ENCODE peak calls at places on chromosomes 1 and 21, in nine cellular contexts. Y is A549, L is endothelial cell of umbilical vein, D is GM12878, M is K562, K is H1, P is HepG2, B is HCT116, J is SK-N-SH. N is an unnamed sample.
A peak's percentile ranks its signal among the peaks of the same experiment; 100 is the strongest.

GRCh38 chr1:178849932-178850331 is 20.9 kb downstream of the ANGPTL1 start:
- DNase-seq in Y (no peak), L (no peak), D (no peak), M (no peak), K (no peak), P (no peak), B (no peak), J (no peak), N (no peak)

GRCh38 chr1:56551691-56552090 is 27.7 kb downstream of the PLPP3 start:
- DNase-seq in Y (no peak), L (no peak), D (no peak), M (no peak), K (no peak), P (no peak), B (no peak), J (no peak), N (no peak)

GRCh38 chr1:117606608-117607261 is 887 bp downstream of the TENT5C start:
- DNase-seq in Y (no peak), L (no peak), D (no peak), M (peak; percentile 48), K (no peak), P (no peak), B (no peak), J (no peak), N (peak; percentile 67)

GRCh38 chr1:74689800-74690696 is 16.5 kb upstream of the ERICH3 start:
- DNase-seq in Y (no peak), L (peak; percentile 63), D (no peak), M (peak; percentile 17), K (no peak), P (peak; percentile 53), B (peak; percentile 32), J (peak; percentile 25), N (peak; percentile 63)

GRCh38 chr1:24896596-24897262 is 33.3 kb downstream of the RUNX3 start:
- DNase-seq in Y (no peak), L (no peak), D (no peak), M (no peak), K (no peak), P (no peak), B (no peak), J (no peak), N (no peak)

GRCh38 chr1:180278791-180279432 is 48.8 kb downstream of the LHX4 start:
- DNase-seq in Y (no peak), L (peak; percentile 55), D (no peak), M (no peak), K (no peak), P (no peak), B (no peak), J (no peak), N (peak; percentile 66)

GRCh38 chr1:155186266-155186954 is 12.8 kb downstream of the TRIM46 start:
- DNase-seq in Y (no peak), L (no peak), D (no peak), M (no peak), K (no peak), P (no peak), B (no peak), J (no peak), N (no peak)

GRCh38 chr1:21924503-21925005 is 12.6 kb downstream of the HSPG2 start:
- DNase-seq in Y (no peak), L (peak; percentile 99), D (no peak), M (no peak), K (no peak), P (no peak), B (no peak), J (no peak), N (peak; percentile 82)

GRCh38 chr1:37549341-37549740 is 4.8 kb downstream of the SNIP1 start:
- DNase-seq in Y (no peak), L (no peak), D (no peak), M (no peak), K (no peak), P (no peak), B (no peak), J (no peak), N (no peak)

GRCh38 chr21:33238146-33238545 is 8.4 kb downstream of the IFNAR2 start:
- DNase-seq in Y (no peak), L (no peak), D (no peak), M (no peak), K (no peak), P (no peak), B (no peak), J (no peak), N (no peak)
- H3K4me3 ChIP-seq in Y (no peak overlapping the region), L (no peak overlapping the region), D (peak overlapping the region; percentile 66), M (no peak overlapping the region), K (no peak overlapping the region), P (no peak overlapping the region), B (no peak overlapping the region), J (no peak overlapping the region), N (no peak overlapping the region)

DNA sequence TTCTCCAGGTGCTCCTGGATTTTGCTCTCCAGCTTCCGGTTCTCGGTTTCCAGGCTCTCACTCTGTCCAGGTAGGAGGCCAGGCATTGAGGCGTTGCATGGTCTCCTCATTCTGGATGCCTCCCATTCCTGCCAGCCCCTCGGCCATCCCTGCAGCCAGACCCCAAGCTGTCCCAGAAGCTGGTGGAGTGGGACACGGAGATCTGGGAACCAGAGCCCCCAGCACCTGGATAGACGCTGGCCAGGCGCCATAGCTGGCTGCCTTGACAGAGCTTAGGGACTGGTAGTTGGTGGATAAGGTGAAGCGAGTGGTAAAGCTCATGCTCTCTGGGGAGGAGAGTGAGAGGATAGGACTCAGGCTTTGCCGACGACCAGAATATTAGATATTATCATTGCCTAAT is 29.6 kb downstream of the RAP1A start:
- DNase-seq in Y (no peak), L (no peak), D (no peak), M (no peak), K (no peak), P (no peak), B (no peak), J (no peak), N (no peak)
- TF ChIP-seq MAX in Y (no peak), L (no peak), D (no peak), M (no peak), K (no peak), P (no peak), B (no peak), J (no peak), N (no peak)

DNA sequence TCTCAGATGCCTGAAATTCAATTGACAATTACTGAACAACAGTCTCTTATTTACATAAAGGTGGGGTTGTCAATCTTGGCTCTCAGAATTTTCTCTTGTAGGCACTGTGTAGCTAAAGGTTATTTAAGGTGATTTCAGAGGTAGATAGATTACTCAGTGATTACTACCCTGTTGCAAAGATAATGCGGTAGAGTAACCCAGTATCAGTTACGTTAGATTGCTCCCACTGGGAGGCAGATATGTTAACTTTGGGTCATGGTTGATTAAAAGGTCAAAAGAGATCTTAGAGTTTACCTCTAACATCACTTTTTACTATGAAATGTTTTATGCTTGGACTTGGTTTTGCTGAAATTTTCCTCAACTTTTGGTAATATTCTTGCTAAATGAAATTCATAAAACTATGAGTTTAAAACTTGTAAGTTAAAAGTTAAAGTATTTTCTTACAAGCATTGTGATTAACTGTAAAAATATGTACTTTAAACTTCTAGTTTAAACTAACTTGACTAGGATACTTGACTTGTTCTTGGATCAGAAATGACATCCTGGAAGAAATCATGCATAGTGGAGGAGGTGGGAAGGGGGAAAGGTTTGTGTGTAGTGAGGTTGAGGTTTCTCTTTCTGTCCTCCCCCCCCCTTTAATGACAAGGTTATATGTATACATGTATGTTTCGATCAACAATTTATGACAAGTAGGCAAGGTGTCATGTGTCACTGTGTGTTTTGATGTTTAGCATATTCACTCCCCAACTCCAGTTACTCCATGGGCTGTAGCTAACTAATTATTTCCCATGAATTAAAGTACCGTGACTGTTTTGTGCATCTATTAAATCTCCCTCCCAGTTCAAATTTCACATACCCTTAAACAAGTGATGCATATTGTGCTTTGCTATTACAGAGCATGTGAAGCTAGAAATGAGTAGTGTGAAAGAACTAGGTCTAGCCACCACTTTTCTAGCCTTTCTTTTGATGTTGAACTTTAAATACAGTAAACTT is 2.9 kb downstream of the LAMC1 start:
- DNase-seq in Y (no peak), L (no peak), D (peak; percentile 51), M (no peak), K (no peak), P (peak; percentile 41), B (no peak), J (no peak), N (no peak)
- H3K4me3 ChIP-seq in Y (peak overlapping the region; percentile 76), L (peak overlapping the region; percentile 22), D (peak overlapping the region; percentile 74), M (no peak overlapping the region), K (no peak overlapping the region), P (peak overlapping the region; percentile 90), B (no peak overlapping the region), J (peak overlapping the region; percentile 70), N (peak overlapping the region; percentile 89)

GRCh38 chr1:203338335-203339036 is 12.4 kb downstream of the FMOD start:
- DNase-seq in Y (peak; percentile 77), L (peak; percentile 74), D (no peak), M (peak; percentile 84), K (no peak), P (peak; percentile 25), B (peak; percentile 53), J (peak; percentile 86), N (peak; percentile 72)
- TF ChIP-seq MAX in Y (no peak), L (no peak), D (no peak), M (no peak), K (no peak), P (no peak), B (no peak), J (no peak), N (no peak)

GRCh38 chr1:65065535-65066378 is 82.2 kb upstream of the AK4 start:
- DNase-seq in Y (peak; percentile 12), L (peak; percentile 36), D (no peak), M (peak; percentile 44), K (no peak), P (no peak), B (no peak), J (peak; percentile 63), N (no peak)
- H3K4me3 ChIP-seq in Y (peak overlapping the region; percentile 81), L (peak overlapping the region; percentile 95), D (no peak overlapping the region), M (peak overlapping the region; percentile 80), K (peak overlapping the region; percentile 76), P (peak overlapping the region; percentile 64), B (peak overlapping the region; percentile 68), J (peak overlapping the region; percentile 80), N (peak overlapping the region; percentile 51)

N was measured in NB4.